ENCODE peak calls at places on chromosomes 12 and 14, in nine cellular contexts. R, T, X, O, V, A, S, M and K are unnamed samples.

GRCh38 chr14:103711516-103712431 is 3.5 kb downstream of the XRCC3 start:
- DNase-seq in R (no peak), T (no peak), X (no peak), O (no peak), V (no peak), A (peak), S (no peak), M (no peak), K (no peak)

GRCh38 chr14:50082784-50083466 is 33.4 kb downstream of the VCPKMT start:
- DNase-seq in R (no peak), T (no peak), X (peak), O (peak), V (no peak), A (no peak), S (peak), M (peak), K (no peak)

GRCh38 chr12:95790025-95790911 is at the start of gene NTN4:
- DNase-seq in R (peak), T (no peak), X (peak), O (no peak), V (peak), A (peak), S (peak), M (no peak), K (peak)

GRCh38 chr14:22699801-22700564 is 55.8 kb upstream of the OR6J1 start:
- DNase-seq in R (no peak), T (no peak), X (no peak), O (no peak), V (peak), A (peak), S (no peak), M (no peak), K (no peak)

GRCh38 chr14:74257078-74257987 is 18.1 kb downstream of the VSX2 start:
- DNase-seq in R (peak), T (no peak), X (peak), O (peak), V (peak), A (peak), S (peak), M (no peak), K (peak)

GRCh38 chr12:66279127-66279712 is 23.1 kb upstream of the HELB start:
- DNase-seq in R (no peak), T (no peak), X (no peak), O (peak), V (peak), A (peak), S (no peak), M (no peak), K (peak)

GRCh38 chr12:7959278-7960063 is 23.5 kb upstream of the SLC2A3 start:
- DNase-seq in R (no peak), T (no peak), X (peak), O (no peak), V (peak), A (no peak), S (peak), M (no peak), K (peak)

GRCh38 chr14:92469515-92469914 is 44.1 kb upstream of the RIN3 start:
- DNase-seq in R (no peak), T (no peak), X (no peak), O (no peak), V (no peak), A (no peak), S (no peak), M (no peak), K (no peak)

GRCh38 chr12:118068361-118068958 is 7.5 kb upstream of the WSB2 start:
- DNase-seq in R (no peak), T (no peak), X (no peak), O (no peak), V (no peak), A (no peak), S (no peak), M (no peak), K (no peak)

GRCh38 chr14:103539056-103539825 is 10.2 kb downstream of the TRMT61A start:
- DNase-seq in R (no peak), T (no peak), X (no peak), O (no peak), V (no peak), A (no peak), S (no peak), M (no peak), K (no peak)

GRCh38 chr12:4781212-4781611 is 61.0 kb downstream of the GALNT8 start:
- DNase-seq in R (no peak), T (no peak), X (no peak), O (no peak), V (no peak), A (no peak), S (no peak), M (no peak), K (no peak)

GRCh38 chr12:112977641-112978040 is 678 bp upstream of the OAS2 start:
- DNase-seq in R (no peak), T (no peak), X (no peak), O (no peak), V (peak), A (no peak), S (no peak), M (no peak), K (no peak)

GRCh38 chr14:27688823-27689444 is 1077.7 kb upstream of the FOXG1 start:
- DNase-seq in R (no peak), T (no peak), X (no peak), O (no peak), V (no peak), A (no peak), S (no peak), M (no peak), K (no peak)

GRCh38 chr14:52874389-52874788 is 76.5 kb downstream of the FERMT2 start:
- DNase-seq in R (no peak), T (no peak), X (no peak), O (no peak), V (no peak), A (no peak), S (no peak), M (no peak), K (no peak)

GRCh38 chr14:59342516-59343484 is 122.4 kb downstream of the GPR135 start:
- DNase-seq in R (no peak), T (no peak), X (no peak), O (no peak), V (peak), A (no peak), S (no peak), M (no peak), K (no peak)

GRCh38 chr14:58789106-58789505 is 151.3 kb downstream of the DACT1 start:
- DNase-seq in R (no peak), T (no peak), X (no peak), O (no peak), V (no peak), A (no peak), S (no peak), M (no peak), K (no peak)

GRCh38 chr12:128803788-128804187 is 20.0 kb downstream of the SLC15A4 start:
- DNase-seq in R (no peak), T (no peak), X (no peak), O (no peak), V (no peak), A (no peak), S (no peak), M (no peak), K (peak)

GRCh38 chr12:127360580-127360979 is 906.4 kb upstream of the TMEM132C start:
- DNase-seq in R (no peak), T (no peak), X (no peak), O (no peak), V (peak), A (no peak), S (no peak), M (no peak), K (no peak)

GRCh38 chr14:20748439-20748838 is 2.8 kb downstream of the EDDM3A start:
- DNase-seq in R (no peak), T (no peak), X (no peak), O (no peak), V (no peak), A (no peak), S (no peak), M (no peak), K (no peak)

GRCh38 chr12:114685869-114686268 is 1.9 kb upstream of the TBX3 start:
- DNase-seq in R (no peak), T (no peak), X (no peak), O (no peak), V (no peak), A (no peak), S (no peak), M (no peak), K (no peak)

GRCh38 chr12:92304335-92305066 is 158.9 kb upstream of the BTG1 start:
- DNase-seq in R (no peak), T (no peak), X (no peak), O (no peak), V (peak), A (peak), S (no peak), M (no peak), K (no peak)

GRCh38 chr14:63682727-63683593 is 41.3 kb upstream of the WDR89 start:
- DNase-seq in R (no peak), T (no peak), X (no peak), O (no peak), V (no peak), A (no peak), S (no peak), M (no peak), K (no peak)

GRCh38 chr12:88393017-88393767 is 187.1 kb downstream of the KITLG start:
- DNase-seq in R (no peak), T (no peak), X (no peak), O (no peak), V (peak), A (peak), S (no peak), M (no peak), K (no peak)

GRCh38 chr14:60862283-60862682 is 118.6 kb downstream of the TRMT5 start:
- DNase-seq in R (no peak), T (no peak), X (no peak), O (no peak), V (no peak), A (peak), S (no peak), M (no peak), K (peak)

GRCh38 chr12:28933864-28934527 is 215.1 kb upstream of the FAR2 start:
- DNase-seq in R (no peak), T (no peak), X (no peak), O (no peak), V (no peak), A (peak), S (no peak), M (no peak), K (no peak)